ENCODE peak calls at places on chromosomes 5 and 9, in ten cellular contexts. B is activated CD4-positive, alpha-beta T cell treated with anti-CD3 and anti-CD28 coated beads for 48 hours; R is dorsolateral prefrontal cortex; D is spleen; C is Right ventricle myocardium superior; A is stimulated activated CD4-positive, alpha-beta T cell treated with anti-CD3 and anti-CD28 coated beads, Interleukin-1b, Interleukin-23, amount 100 ng/mL, for 4 hours; Z is astrocyte of the spinal cord; H is effector memory CD4-positive, alpha-beta T cell; J is H4; P is chondrocyte. S is an unnamed sample.

GRCh38 chr5:175098301-175098700 is 345.7 kb downstream of the DRD1 start:
- DNase-seq in R (no peak), A (no peak), C (no peak), D (no peak), P (no peak), J (no peak), B (no peak), H (no peak), Z (no peak), S (no peak)

GRCh38 chr9:96258967-96259366 is 43.0 kb downstream of the HSD17B3 start:
- DNase-seq in B (no peak), Z (no peak), P (no peak), C (no peak), R (no peak), H (no peak), J (no peak), A (no peak), D (no peak), S (no peak)

GRCh38 chr9:6079386-6079785 is 64.0 kb upstream of the RANBP6 start:
- DNase-seq in P (no peak), B (no peak), R (no peak), D (no peak), Z (no peak), C (no peak), A (no peak), H (no peak), J (no peak), S (no peak)

GRCh38 chr5:161089569-161089968 is 237.6 kb upstream of the ATP10B start:
- DNase-seq in C (no peak), H (no peak), Z (no peak), A (no peak), D (no peak), J (no peak), B (no peak), P (no peak), R (no peak), S (no peak)

GRCh38 chr5:89282832-89283510 is 400.0 kb upstream of the MEF2C start:
- DNase-seq in A (no peak), C (no peak), D (no peak), R (no peak), P (no peak), Z (peak; percentile 71), B (no peak), H (no peak), J (peak; percentile 31), S (no peak)

GRCh38 chr9:131459056-131459455 is 43.7 kb upstream of the POMT1 start:
- DNase-seq in P (peak; percentile 44), B (no peak), D (peak; percentile 23), H (no peak), J (no peak), R (no peak), C (no peak), Z (no peak), A (no peak), S (no peak)

GRCh38 chr5:32283061-32283460 is 29.7 kb downstream of the MTMR12 start:
- DNase-seq in H (no peak), R (no peak), P (no peak), A (no peak), J (no peak), C (no peak), D (no peak), Z (no peak), B (no peak), S (no peak)

GRCh38 chr9:116661037-116661954 is 25.8 kb upstream of the TRIM32 start:
- DNase-seq in R (no peak), H (no peak), Z (peak; percentile 75), D (no peak), C (no peak), A (no peak), P (no peak), J (peak; percentile 72), B (no peak), S (no peak)

GRCh38 chr5:178469011-178469974 is 120.9 kb downstream of the COL23A1 start:
- DNase-seq in H (no peak), R (no peak), C (no peak), J (no peak), A (no peak), P (no peak), Z (no peak), B (no peak), D (no peak), S (no peak)

GRCh38 chr5:179974946-179975712 is 67.4 kb upstream of the TBC1D9B start:
- DNase-seq in H (no peak), R (peak; percentile 63), D (peak; percentile 89), A (no peak), B (peak; percentile 21), C (no peak), P (no peak), Z (no peak), J (peak; percentile 52), S (peak; percentile 67)

GRCh38 chr9:134631881-134632280 is 9.7 kb upstream of the COL5A1 start:
- DNase-seq in A (no peak), H (no peak), J (no peak), C (no peak), B (no peak), P (peak; percentile 30), R (peak; percentile 27), Z (no peak), D (peak; percentile 48), S (peak; percentile 21)

GRCh38 chr5:54643679-54644078 is 126.1 kb downstream of the SNX18 start:
- DNase-seq in H (no peak), J (peak; percentile 17), R (no peak), B (no peak), Z (peak; percentile 43), D (no peak), C (no peak), P (no peak), A (no peak), S (no peak)

GRCh38 chr5:89988998-89989690 is 420.4 kb downstream of the CETN3 start:
- DNase-seq in Z (peak; percentile 62), C (no peak), J (no peak), R (no peak), D (no peak), A (no peak), H (no peak), B (no peak), P (no peak), S (no peak)

GRCh38 chr5:175728316-175728715 is 70.4 kb downstream of the HRH2 start:
- DNase-seq in R (no peak), A (no peak), D (no peak), J (no peak), P (no peak), C (no peak), Z (no peak), B (no peak), H (no peak), S (no peak)

GRCh38 chr5:7878381-7878873 is 9.5 kb downstream of the MTRR start:
- DNase-seq in Z (peak; percentile 25), P (no peak), H (no peak), B (peak; percentile 24), R (no peak), J (no peak), A (no peak), C (no peak), D (no peak), S (no peak)

GRCh38 chr5:176441921-176442323 is 6.3 kb upstream of the FAF2 start:
- DNase-seq in C (no peak), R (no peak), J (peak; percentile 34), H (no peak), P (no peak), D (no peak), Z (no peak), A (no peak), B (no peak), S (no peak)